ENCODE peak calls at places on chromosomes 7 and 10, in seven cellular contexts. G is heart right ventricle, W is GM12865, E is bronchial epithelial cell, C is fibroblast of pulmonary artery, A is fibroblast of the aortic adventitia, F is fibroblast of lung. O is an unnamed sample.

GRCh38 chr10:91287912-91288311 is 67.4 kb downstream of the PCGF5 start:
- DNase-seq in G (peak), W (no peak), E (no peak), C (no peak), A (no peak), F (no peak), O (no peak)

GRCh38 chr10:71281646-71282322 is 37.3 kb upstream of the SLC29A3 start:
- DNase-seq in G (no peak), W (no peak), E (no peak), C (no peak), A (no peak), F (no peak), O (no peak)

GRCh38 chr7:39838326-39838725 is 111.7 kb upstream of the CDK13 start:
- DNase-seq in G (peak), W (peak), E (peak), C (peak), A (peak), F (peak), O (peak)

GRCh38 chr10:118853916-118854315 is 99.1 kb upstream of the CACUL1 start:
- DNase-seq in G (no peak), W (no peak), E (no peak), C (no peak), A (no peak), F (no peak), O (no peak)

GRCh38 chr10:47358457-47358856 is 10.3 kb downstream of the RBP3 start:
- DNase-seq in G (no peak), W (no peak), E (no peak), C (no peak), A (no peak), F (no peak), O (no peak)

GRCh38 chr7:154857728-154858681 is 144.9 kb downstream of the PAXIP1 start:
- DNase-seq in G (no peak), W (no peak), E (no peak), C (no peak), A (no peak), F (no peak), O (no peak)

GRCh38 chr10:100006241-100006886 is 3.4 kb downstream of the DNMBP start:
- DNase-seq in G (no peak), W (peak), E (peak), C (peak), A (peak), F (peak), O (peak)

GRCh38 chr10:129764011-129764900 is 199.8 kb downstream of the EBF3 start:
- DNase-seq in G (no peak), W (no peak), E (no peak), C (no peak), A (no peak), F (no peak), O (no peak)

GRCh38 chr10:70589762-70590662 is 12.5 kb downstream of the PRF1 start:
- DNase-seq in G (peak), W (no peak), E (no peak), C (peak), A (peak), F (peak), O (no peak)

GRCh38 chr10:3593611-3594010 is 191.4 kb downstream of the KLF6 start:
- DNase-seq in G (no peak), W (no peak), E (no peak), C (no peak), A (no peak), F (no peak), O (no peak)

GRCh38 chr10:3595736-3596135 is 189.3 kb downstream of the KLF6 start:
- DNase-seq in G (no peak), W (no peak), E (no peak), C (no peak), A (no peak), F (no peak), O (no peak)

GRCh38 chr10:3588346-3588745 is 196.7 kb downstream of the KLF6 start:
- DNase-seq in G (no peak), W (no peak), E (no peak), C (no peak), A (no peak), F (no peak), O (no peak)

GRCh38 chr10:3588816-3589215 is 196.2 kb downstream of the KLF6 start:
- DNase-seq in G (no peak), W (no peak), E (no peak), C (no peak), A (no peak), F (no peak), O (no peak)

DNA sequence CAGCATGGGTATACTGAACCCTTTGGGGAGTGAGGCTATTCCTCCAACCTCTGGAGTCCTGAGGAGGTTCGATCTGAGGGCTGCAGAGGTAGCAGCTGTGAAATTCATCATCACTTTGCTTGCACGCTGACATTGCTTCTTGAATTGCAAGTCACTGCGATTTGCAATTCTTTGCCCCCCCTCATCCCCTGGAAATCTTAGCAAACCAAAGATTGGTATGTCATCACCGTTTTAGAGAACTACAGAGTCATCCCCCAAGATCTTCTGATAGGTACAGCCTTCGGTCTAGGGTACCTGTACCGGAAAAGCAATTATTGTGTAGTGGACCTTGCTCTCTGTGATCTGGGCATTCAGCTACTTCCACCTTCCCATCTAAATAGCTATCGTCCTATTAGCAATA is 192.6 kb downstream of the KLF6 start:
- DNase-seq in G (no peak), W (no peak), E (no peak), C (no peak), A (no peak), F (no peak), O (no peak)
- TF ChIP-seq CTCF in G (no peak), W (no peak), E (no peak), C (no peak), A (no peak), F (no peak), O (no peak)

DNA sequence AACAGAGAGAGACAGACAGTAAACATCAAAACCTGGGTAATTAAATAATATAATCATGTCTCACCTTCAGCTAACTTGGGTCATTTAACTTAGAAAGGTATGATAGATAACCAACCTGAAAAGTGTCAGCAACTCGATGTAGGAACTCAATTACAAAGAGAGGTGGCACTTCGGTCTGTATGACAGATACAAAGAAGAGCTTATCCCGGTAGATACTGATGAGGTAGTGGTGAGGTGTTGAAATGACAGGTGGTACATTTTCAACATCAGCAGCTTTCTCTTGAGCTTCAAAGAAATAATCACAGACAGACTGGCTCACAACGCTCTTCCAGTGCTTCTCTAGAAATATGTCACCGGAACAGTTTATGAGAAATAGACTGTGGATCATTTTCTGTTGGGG is 12.6 kb downstream of the AP3M1 start:
- DNase-seq in G (no peak), W (no peak), E (no peak), C (no peak), A (no peak), F (no peak), O (no peak)
- TF ChIP-seq CTCF in G (no peak), W (no peak), E (no peak), C (no peak), A (no peak), F (no peak), O (no peak)

GRCh38 chr10:6053303-6053702 is 8.9 kb downstream of the IL2RA start:
- DNase-seq in G (no peak), W (no peak), E (no peak), C (no peak), A (no peak), F (no peak), O (no peak)

GRCh38 chr10:6049031-6049400 is 13.2 kb downstream of the IL2RA start:
- DNase-seq in G (no peak), W (no peak), E (no peak), C (no peak), A (no peak), F (no peak), O (no peak)

GRCh38 chr10:6052247-6053221 is 9.6 kb downstream of the IL2RA start:
- DNase-seq in G (no peak), W (peak), E (peak), C (no peak), A (no peak), F (no peak), O (peak)

GRCh38 chr10:6048281-6049030 is 13.7 kb downstream of the IL2RA start:
- DNase-seq in G (no peak), W (no peak), E (no peak), C (no peak), A (no peak), F (no peak), O (no peak)

DNA sequence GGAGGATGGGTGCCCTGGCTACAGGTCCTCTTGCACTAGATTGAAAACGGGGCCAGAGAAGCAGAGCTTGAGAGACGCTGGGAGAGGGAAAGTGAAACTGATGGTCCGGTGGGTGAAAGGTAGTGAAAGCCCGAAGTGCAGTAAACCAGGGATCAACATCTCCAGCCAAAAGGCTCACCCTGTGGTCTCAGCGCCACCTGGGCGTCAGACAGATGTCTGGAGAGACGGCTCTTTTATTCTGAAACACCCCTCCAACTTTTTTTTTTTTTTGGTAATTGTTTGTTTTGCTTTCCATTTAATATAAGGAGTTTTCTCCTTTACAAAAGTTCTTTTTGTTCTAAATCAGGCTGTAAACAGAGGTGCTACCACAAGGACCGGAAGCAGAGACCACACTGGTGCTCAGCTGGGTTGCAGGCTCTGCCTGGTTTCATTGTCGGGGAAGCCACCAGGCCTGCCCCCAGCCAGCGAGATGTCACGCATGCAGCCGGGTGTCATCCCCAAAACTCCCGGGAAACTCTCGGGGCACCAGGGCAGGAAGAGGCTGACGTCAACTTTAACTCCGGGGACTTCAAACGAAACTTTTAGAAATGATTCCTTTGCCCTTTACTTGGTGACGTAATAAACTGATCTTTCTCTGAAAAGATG is 11.2 kb downstream of the IL2RA start:
- DNase-seq in G (peak), W (peak), E (peak), C (peak), A (peak), F (no peak), O (no peak)
- TF ChIP-seq CTCF in G (peak), W (peak), E (peak), C (peak), A (peak), F (no peak), O (no peak)

GRCh38 chr7:130277763-130278643 is 11.3 kb downstream of the CPA2 start:
- DNase-seq in G (peak), W (no peak), E (peak), C (peak), A (peak), F (peak), O (peak)
- TF ChIP-seq CTCF in G (peak), W (no peak), E (peak), C (peak), A (peak), F (peak), O (peak)

GRCh38 chr7:17108049-17108584 is 190.3 kb upstream of the AHR start:
- DNase-seq in G (no peak), W (no peak), E (no peak), C (no peak), A (no peak), F (no peak), O (no peak)
- TF ChIP-seq CTCF in G (no peak), W (no peak), E (no peak), C (no peak), A (no peak), F (no peak), O (no peak)

DNA sequence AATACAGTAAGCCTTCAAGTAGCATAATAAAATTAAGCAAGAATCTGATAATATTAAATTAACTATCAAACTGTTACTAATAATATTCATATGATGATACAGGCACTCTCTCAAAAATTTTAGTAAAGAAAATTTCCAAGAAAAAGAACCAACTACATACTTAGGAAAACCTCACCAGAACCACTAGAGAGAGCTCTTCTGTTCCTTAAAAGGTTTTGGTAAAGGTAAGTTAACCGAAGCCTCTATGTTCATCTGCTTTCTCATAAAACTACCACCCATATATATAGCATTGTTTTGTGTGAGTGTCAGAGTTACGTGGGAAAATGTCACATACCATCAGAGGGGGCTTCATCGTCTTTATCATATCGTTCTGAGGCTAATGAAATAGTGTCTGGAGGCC is 20.7 kb downstream of the SKAP2 start:
- DNase-seq in G (no peak), W (no peak), E (no peak), C (peak), A (peak), F (peak), O (peak)
- TF ChIP-seq CTCF in G (no peak), W (no peak), E (peak), C (peak), A (no peak), F (peak), O (peak)